ENCODE peak calls at places on chromosomes 5 and 9, in eight cellular contexts. B is neuronal stem cell; F is heart left ventricle; D is CD8-positive, alpha-beta T cell; N is IMR-90; Z is iPS DF 6.9; V is substantia nigra; M is SJSA1. A is an unnamed sample.

GRCh38 chr5:28549588-28549987 is 1511.2 kb upstream of the CDH9 start:
- DNase-seq in B (no peak), F (no peak), D (no peak), N (no peak), Z (no peak), V (no peak), M (no peak), A (no peak)

GRCh38 chr9:91486699-91487497 is 63.3 kb upstream of the NFIL3 start:
- DNase-seq in B (no peak), F (peak), D (no peak), N (peak), Z (no peak), V (no peak), M (peak), A (no peak)

GRCh38 chr9:113471566-113471965 is 8.0 kb downstream of the RGS3 start:
- DNase-seq in B (no peak), F (no peak), D (no peak), N (no peak), Z (no peak), V (no peak), M (no peak), A (no peak)

GRCh38 chr5:89534331-89534730 is 651.3 kb upstream of the MEF2C start:
- DNase-seq in B (no peak), F (no peak), D (no peak), N (peak), Z (no peak), V (no peak), M (no peak), A (no peak)

GRCh38 chr5:115657883-115658233 is 32.0 kb upstream of the TMED7 start:
- DNase-seq in B (no peak), F (no peak), D (no peak), N (peak), Z (no peak), V (no peak), M (peak), A (no peak)

GRCh38 chr9:6133346-6134063 is 82.1 kb upstream of the IL33 start:
- DNase-seq in B (no peak), F (no peak), D (no peak), N (no peak), Z (no peak), V (no peak), M (no peak), A (no peak)

GRCh38 chr5:178519804-178520203 is 70.4 kb downstream of the COL23A1 start:
- DNase-seq in B (no peak), F (no peak), D (no peak), N (no peak), Z (no peak), V (no peak), M (no peak), A (no peak)

GRCh38 chr5:125848746-125849145 is 574.5 kb upstream of the GRAMD2B start:
- DNase-seq in B (no peak), F (no peak), D (no peak), N (no peak), Z (no peak), V (no peak), M (no peak), A (no peak)

GRCh38 chr5:98774192-98775046 is 956 bp downstream of the RGMB start:
- DNase-seq in B (peak), F (peak), D (peak), N (peak), Z (no peak), V (no peak), M (peak), A (peak)

GRCh38 chr9:128972956-128973355 is 25.5 kb downstream of the NUP188 start:
- DNase-seq in B (no peak), F (no peak), D (no peak), N (peak), Z (no peak), V (no peak), M (peak), A (no peak)

GRCh38 chr9:99352786-99353185 is 130.7 kb downstream of the SEC61B start:
- DNase-seq in B (no peak), F (no peak), D (no peak), N (peak), Z (no peak), V (no peak), M (no peak), A (no peak)

GRCh38 chr9:86948153-86948929 is 1.0 kb upstream of the GAS1 start:
- DNase-seq in B (peak), F (peak), D (peak), N (peak), Z (no peak), V (peak), M (peak), A (peak)

GRCh38 chr5:53969331-53969730 is 341.0 kb downstream of the ARL15 start:
- DNase-seq in B (no peak), F (no peak), D (no peak), N (no peak), Z (no peak), V (no peak), M (no peak), A (no peak)

GRCh38 chr9:123217148-123217585 is 51.2 kb downstream of the STRBP start:
- DNase-seq in B (no peak), F (no peak), D (no peak), N (peak), Z (no peak), V (no peak), M (no peak), A (no peak)

GRCh38 chr5:170597109-170597741 is 93.4 kb downstream of the KCNIP1 start:
- DNase-seq in B (no peak), F (no peak), D (no peak), N (peak), Z (no peak), V (no peak), M (peak), A (no peak)

GRCh38 chr5:141914154-141914743 is 9.4 kb upstream of the DELE1 start:
- DNase-seq in B (peak), F (peak), D (peak), N (no peak), Z (no peak), V (peak), M (peak), A (peak)

GRCh38 chr9:129289883-129290282 is 111.8 kb upstream of the IER5L start:
- DNase-seq in B (no peak), F (no peak), D (no peak), N (no peak), Z (no peak), V (no peak), M (no peak), A (no peak)

GRCh38 chr5:31194458-31194808 is 947 bp downstream of the CDH6 start:
- DNase-seq in B (no peak), F (no peak), D (no peak), N (peak), Z (no peak), V (no peak), M (no peak), A (no peak)

GRCh38 chr5:35830587-35830986 is 26.1 kb upstream of the IL7R start:
- DNase-seq in B (no peak), F (no peak), D (no peak), N (no peak), Z (no peak), V (no peak), M (no peak), A (no peak)

GRCh38 chr9:26955222-26955903 is 849 bp upstream of the IFT74 start:
- DNase-seq in B (no peak), F (no peak), D (no peak), N (no peak), Z (no peak), V (no peak), M (no peak), A (no peak)

GRCh38 chr5:110321117-110321516 is 405.4 kb downstream of the TMEM232 start:
- DNase-seq in B (no peak), F (no peak), D (no peak), N (no peak), Z (no peak), V (no peak), M (no peak), A (no peak)

GRCh38 chr9:87670572-87671264 is 55.2 kb upstream of the CTSL start:
- DNase-seq in B (no peak), F (no peak), D (no peak), N (no peak), Z (no peak), V (no peak), M (no peak), A (no peak)

GRCh38 chr5:181088289-181088688 is 42.7 kb downstream of the OR2V1 start:
- DNase-seq in B (no peak), F (no peak), D (no peak), N (no peak), Z (no peak), V (no peak), M (no peak), A (no peak)

GRCh38 chr5:39198080-39198479 is 21.3 kb downstream of the FYB1 start:
- DNase-seq in B (no peak), F (no peak), D (no peak), N (no peak), Z (no peak), V (no peak), M (peak), A (no peak)

GRCh38 chr9:134136117-134136996 is 475 bp downstream of the WDR5 start:
- DNase-seq in B (peak), F (no peak), D (no peak), N (peak), Z (no peak), V (no peak), M (peak), A (no peak)

GRCh38 chr9:120710110-120710981 is 3.9 kb downstream of the MEGF9 start:
- DNase-seq in B (no peak), F (no peak), D (peak), N (peak), Z (no peak), V (no peak), M (peak), A (no peak)

GRCh38 chr5:151104795-151105194 is 24.0 kb upstream of the TNIP1 start:
- DNase-seq in B (no peak), F (no peak), D (no peak), N (peak), Z (no peak), V (no peak), M (no peak), A (no peak)

GRCh38 chr9:22129134-22129533 is 120.0 kb upstream of the CDKN2B start:
- DNase-seq in B (no peak), F (no peak), D (no peak), N (no peak), Z (no peak), V (no peak), M (no peak), A (no peak)

GRCh38 chr5:135492319-135492626 is 40.1 kb upstream of the TIFAB start:
- DNase-seq in B (no peak), F (no peak), D (no peak), N (no peak), Z (no peak), V (no peak), M (no peak), A (no peak)

GRCh38 chr5:135491552-135492318 is 39.6 kb upstream of the TIFAB start:
- DNase-seq in B (no peak), F (no peak), D (no peak), N (no peak), Z (no peak), V (no peak), M (no peak), A (no peak)

GRCh38 chr5:135494196-135494595 is 41.6 kb downstream of the NEUROG1 start:
- DNase-seq in B (no peak), F (no peak), D (no peak), N (no peak), Z (no peak), V (no peak), M (peak), A (no peak)

GRCh38 chr5:135491038-135491551 is 38.9 kb upstream of the TIFAB start:
- DNase-seq in B (no peak), F (no peak), D (no peak), N (no peak), Z (no peak), V (no peak), M (no peak), A (no peak)

GRCh38 chr5:135493406-135494180 is 41.4 kb upstream of the TIFAB start:
- DNase-seq in B (no peak), F (no peak), D (no peak), N (peak), Z (no peak), V (no peak), M (peak), A (no peak)
- H3K27ac ChIP-seq in B (no peak), F (no peak), D (no peak), N (peak), Z (no peak), V (no peak), M (peak), A (no peak)

DNA sequence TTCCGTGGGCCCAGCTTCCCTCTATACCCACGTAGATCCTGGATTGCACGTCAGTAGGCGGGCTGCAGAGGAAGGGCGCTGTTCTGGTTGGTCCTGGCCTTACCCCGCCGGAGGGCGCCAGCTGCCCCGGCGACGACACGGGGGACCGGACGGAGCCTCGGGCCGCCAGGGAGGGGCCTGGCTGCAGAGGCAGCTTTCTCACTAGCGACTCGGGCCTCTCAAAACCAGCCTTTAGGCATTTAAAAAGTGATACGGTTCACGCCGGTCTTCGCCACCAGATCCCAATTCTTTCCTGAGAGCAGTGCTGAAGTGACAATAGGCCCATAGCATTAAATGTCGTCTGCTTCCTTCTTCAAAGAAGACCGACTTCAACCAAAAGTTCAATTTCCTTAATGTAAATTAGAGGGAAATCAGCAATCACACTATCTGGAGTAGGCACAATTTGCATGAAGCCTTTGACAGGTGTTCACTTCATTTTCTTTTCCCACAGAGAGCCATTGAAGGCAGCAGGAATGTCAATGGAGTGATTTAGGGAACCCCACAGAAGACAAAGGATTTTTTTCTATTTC is 17.6 kb upstream of the UBE2D2 start:
- DNase-seq in B (no peak), F (peak), D (peak), N (peak), Z (no peak), V (peak), M (no peak), A (peak)
- H3K27ac ChIP-seq in B (no peak), F (peak), D (no peak), N (no peak), Z (no peak), V (peak), M (no peak), A (no peak)

DNA sequence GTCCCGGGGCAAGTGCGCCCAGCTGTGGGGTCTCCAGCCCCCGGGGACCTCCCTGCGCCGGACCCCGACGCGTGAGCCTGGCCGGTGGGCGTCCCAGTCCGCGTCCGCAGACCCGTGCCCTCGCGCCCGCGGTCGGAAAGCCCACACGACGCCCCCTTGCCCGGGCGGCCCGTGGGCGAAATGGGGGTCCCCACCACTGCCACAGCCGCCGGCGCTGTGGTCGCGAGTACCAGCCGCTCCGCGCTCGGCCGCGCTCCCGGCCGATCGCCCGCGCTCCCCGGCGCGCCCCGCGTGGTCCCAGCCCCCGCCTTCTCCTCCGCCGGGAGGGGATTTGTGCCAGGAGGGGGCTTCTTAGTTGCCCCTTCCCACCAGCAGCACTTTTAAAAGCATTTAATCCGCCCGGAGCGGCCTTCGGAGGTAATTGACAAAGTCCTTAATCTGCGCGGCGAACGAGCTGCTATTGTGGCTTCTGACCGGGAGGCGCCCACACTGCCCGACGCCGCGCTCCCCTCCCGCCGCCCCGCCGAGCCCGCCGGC is 426 bp upstream of the FIBCD1 start:
- DNase-seq in B (no peak), F (no peak), D (no peak), N (peak), Z (no peak), V (no peak), M (peak), A (no peak)
- H3K27ac ChIP-seq in B (no peak), F (no peak), D (no peak), N (no peak), Z (no peak), V (no peak), M (no peak), A (no peak)

GRCh38 chr5:662751-663435 is 30.3 kb downstream of the TPPP start:
- DNase-seq in B (no peak), F (peak), D (no peak), N (no peak), Z (no peak), V (no peak), M (no peak), A (no peak)
- H3K27ac ChIP-seq in B (no peak), F (no peak), D (no peak), N (no peak), Z (no peak), V (peak), M (no peak), A (no peak)

DNA sequence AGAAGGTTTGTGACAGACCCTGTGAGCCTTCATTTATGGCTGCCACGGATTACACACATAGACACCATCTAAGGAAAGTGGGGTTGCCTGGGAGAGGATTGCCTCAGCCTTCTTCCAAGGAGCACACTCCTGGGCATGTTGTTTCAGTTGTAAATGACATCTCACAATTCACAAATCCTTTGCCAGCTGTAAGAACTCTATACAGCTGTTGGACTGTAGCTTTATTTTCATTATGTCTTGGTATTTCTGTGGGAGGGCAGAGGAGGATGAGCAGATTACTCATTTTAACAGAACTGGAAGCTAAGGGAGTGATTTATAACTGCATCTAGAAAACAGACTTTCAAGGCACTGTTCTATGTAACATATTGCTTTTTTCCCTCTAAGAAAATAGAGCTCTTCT is 25.6 kb downstream of the MELK start:
- DNase-seq in B (no peak), F (no peak), D (no peak), N (peak), Z (no peak), V (no peak), M (no peak), A (no peak)
- H3K27ac ChIP-seq in B (no peak), F (no peak), D (no peak), N (peak), Z (no peak), V (no peak), M (no peak), A (no peak)

GRCh38 chr9:16138561-16138960 is 585.7 kb downstream of the CCDC171 start:
- DNase-seq in B (no peak), F (no peak), D (no peak), N (no peak), Z (no peak), V (no peak), M (no peak), A (no peak)
- H3K27ac ChIP-seq in B (no peak), F (peak), D (no peak), N (peak), Z (no peak), V (no peak), M (no peak), A (no peak)

GRCh38 chr5:55472642-55473041 is 62.1 kb downstream of the PLPP1 start:
- DNase-seq in B (no peak), F (no peak), D (no peak), N (no peak), Z (no peak), V (no peak), M (no peak), A (no peak)

GRCh38 chr5:55469838-55470237 is 64.9 kb downstream of the PLPP1 start:
- DNase-seq in B (no peak), F (no peak), D (no peak), N (no peak), Z (no peak), V (no peak), M (no peak), A (no peak)

GRCh38 chr5:55463613-55464012 is 71.2 kb downstream of the PLPP1 start:
- DNase-seq in B (no peak), F (no peak), D (no peak), N (no peak), Z (no peak), V (no peak), M (no peak), A (no peak)

GRCh38 chr5:55471468-55471867 is 63.3 kb downstream of the PLPP1 start:
- DNase-seq in B (no peak), F (no peak), D (no peak), N (no peak), Z (no peak), V (no peak), M (no peak), A (no peak)

GRCh38 chr5:55467862-55468551 is 66.8 kb downstream of the PLPP1 start:
- DNase-seq in B (no peak), F (no peak), D (no peak), N (no peak), Z (no peak), V (no peak), M (peak), A (no peak)
- H3K27ac ChIP-seq in B (no peak), F (peak), D (no peak), N (no peak), Z (no peak), V (no peak), M (no peak), A (no peak)

GRCh38 chr9:137452761-137453642 is 6.1 kb downstream of the NSMF start:
- DNase-seq in B (no peak), F (peak), D (no peak), N (no peak), Z (no peak), V (no peak), M (no peak), A (no peak)
- H3K27ac ChIP-seq in B (peak), F (no peak), D (no peak), N (no peak), Z (no peak), V (no peak), M (no peak), A (no peak)